ENCODE peak calls at places on chromosome 13, in eight cellular contexts. W, P, N, S, F, Z, M and U are unnamed samples.
A peak's percentile ranks its signal among the peaks of the same experiment; 100 is the strongest.

GRCh38 chr13:52371736-52372247 is 34.2 kb downstream of the THSD1 start:
- DNase-seq in F (no peak), Z (no peak), W (no peak), N (no peak), P (peak; percentile 89), S (peak; percentile 37), M (no peak), U (no peak)

GRCh38 chr13:107299717-107300116 is 731.8 kb upstream of the ARGLU1 start:
- DNase-seq in P (no peak), F (no peak), M (no peak), N (no peak), W (no peak), S (no peak), Z (no peak), U (no peak)

GRCh38 chr13:36356058-36356457 is 9.9 kb upstream of the SPART start:
- DNase-seq in N (no peak), S (no peak), F (no peak), P (no peak), Z (no peak), M (no peak), W (no peak), U (no peak)

GRCh38 chr13:44012910-44013309 is 133.2 kb downstream of the LACC1 start:
- DNase-seq in N (no peak), Z (no peak), P (peak; percentile 72), F (no peak), W (no peak), S (no peak), M (no peak), U (no peak)

GRCh38 chr13:33793726-33794125 is 24.2 kb upstream of the RFC3 start:
- DNase-seq in W (no peak), F (no peak), P (no peak), Z (no peak), M (no peak), S (no peak), N (no peak), U (no peak)

GRCh38 chr13:47126432-47126831 is 229.6 kb upstream of the HTR2A start:
- DNase-seq in F (no peak), Z (no peak), N (no peak), W (no peak), P (no peak), S (no peak), M (no peak), U (no peak)

GRCh38 chr13:41645313-41645712 is 188.0 kb downstream of the RGCC start:
- DNase-seq in Z (no peak), S (no peak), N (no peak), F (no peak), W (no peak), M (peak; percentile 54), P (peak; percentile 89), U (no peak)

GRCh38 chr13:41782086-41782485 is 178.8 kb downstream of the VWA8 start:
- DNase-seq in S (no peak), Z (no peak), W (no peak), N (no peak), P (no peak), F (no peak), M (no peak), U (no peak)

GRCh38 chr13:105240356-105240755 is 1295.1 kb downstream of the EFNB2 start:
- DNase-seq in S (no peak), P (no peak), F (no peak), W (no peak), Z (no peak), N (no peak), M (no peak), U (no peak)

GRCh38 chr13:40194204-40194806 is 472.1 kb downstream of the FOXO1 start:
- DNase-seq in Z (no peak), P (peak; percentile 20), S (no peak), F (no peak), M (no peak), N (no peak), W (no peak), U (no peak)
- H3K4me3 ChIP-seq in Z (no peak overlapping the region), P (no peak overlapping the region), S (no peak overlapping the region), F (no peak overlapping the region), M (no peak overlapping the region), N (no peak overlapping the region), W (no peak overlapping the region), U (no peak overlapping the region)

DNA sequence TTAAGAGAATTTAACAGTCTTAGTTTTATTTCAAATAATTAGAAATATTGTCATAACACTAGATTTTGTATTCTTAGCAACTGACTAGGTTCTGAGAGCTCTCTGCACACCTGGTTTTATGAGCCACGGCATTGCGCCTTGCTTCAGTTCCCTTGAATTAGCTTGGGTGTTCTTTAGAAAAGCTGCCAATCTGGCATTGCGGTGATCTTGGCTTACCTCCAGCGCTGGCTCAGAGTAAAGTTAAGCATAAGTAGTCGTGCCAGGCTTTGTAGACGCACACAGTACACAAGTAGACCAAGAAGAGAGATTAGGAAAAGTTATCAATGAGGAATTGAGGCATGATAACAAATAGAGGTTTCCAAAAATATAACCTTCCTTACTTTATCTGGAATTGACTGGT is 45.7 kb downstream of the TPP2 start:
- DNase-seq in F (no peak), M (peak; percentile 20), W (peak; percentile 23), P (peak; percentile 31), S (no peak), Z (peak; percentile 24), N (peak; percentile 75), U (no peak)
- H3K36me3 ChIP-seq in F (peaks cover 70% of the 10 kb centered on the region), M (no peaks in the 10 kb centered on the region), W (peaks cover 9% of the 10 kb centered on the region), P (peaks cover 6% of the 10 kb centered on the region), S (peaks cover 46% of the 10 kb centered on the region), Z (peaks cover 73% of the 10 kb centered on the region), N (no peaks in the 10 kb centered on the region), U (peaks cover 20% of the 10 kb centered on the region)

GRCh38 chr13:113485545-113485944 is 5.0 kb downstream of the DCUN1D2 start:
- DNase-seq in P (no peak), S (no peak), N (no peak), W (no peak), F (no peak), Z (no peak), M (no peak), U (no peak)
- H3K4me1 ChIP-seq in P (peaks cover 7% of the 10 kb centered on the region), S (peaks cover 14% of the 10 kb centered on the region), N (peaks cover 6% of the 10 kb centered on the region), W (peaks cover 7% of the 10 kb centered on the region), F (peaks cover 6% of the 10 kb centered on the region), Z (peaks cover 27% of the 10 kb centered on the region), M (no peaks in the 10 kb centered on the region), U (peaks cover 9% of the 10 kb centered on the region)

GRCh38 chr13:75418997-75419396 is 63.0 kb downstream of the TBC1D4 start:
- DNase-seq in P (no peak), W (no peak), M (no peak), Z (no peak), N (no peak), F (no peak), S (no peak), U (no peak)
- H3K4me3 ChIP-seq in P (no peak overlapping the region), W (no peak overlapping the region), M (no peak overlapping the region), Z (no peak overlapping the region), N (no peak overlapping the region), F (no peak overlapping the region), S (no peak overlapping the region), U (no peak overlapping the region)

DNA sequence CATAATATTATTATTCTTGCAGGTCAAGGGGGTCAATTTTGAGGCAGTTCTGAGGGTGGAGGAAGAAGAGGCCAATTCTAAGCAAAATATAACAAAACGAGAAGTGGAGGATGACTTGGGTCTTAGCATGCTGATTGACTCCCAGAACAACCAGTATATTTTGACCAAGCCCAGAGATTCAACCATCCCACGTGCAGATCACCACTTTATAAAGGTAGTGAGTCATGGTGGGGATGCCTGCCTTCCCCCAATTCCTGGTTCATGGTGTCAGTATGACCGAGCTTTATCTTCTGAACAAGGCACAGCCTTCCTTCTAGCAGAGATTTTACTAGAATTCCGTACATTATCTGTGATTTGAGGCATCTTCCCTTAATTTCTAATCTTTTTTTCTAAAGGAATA is 9.4 kb upstream of the DCUN1D2 start:
- DNase-seq in Z (no peak), P (peak; percentile 73), S (no peak), W (no peak), M (no peak), F (no peak), N (no peak), U (no peak)
- H3K36me3 ChIP-seq in Z (peaks cover 86% of the 10 kb centered on the region), P (peaks cover 43% of the 10 kb centered on the region), S (peaks cover 58% of the 10 kb centered on the region), W (peaks cover 19% of the 10 kb centered on the region), M (no peaks in the 10 kb centered on the region), F (peaks cover 97% of the 10 kb centered on the region), N (no peaks in the 10 kb centered on the region), U (peaks cover 10% of the 10 kb centered on the region)

DNA sequence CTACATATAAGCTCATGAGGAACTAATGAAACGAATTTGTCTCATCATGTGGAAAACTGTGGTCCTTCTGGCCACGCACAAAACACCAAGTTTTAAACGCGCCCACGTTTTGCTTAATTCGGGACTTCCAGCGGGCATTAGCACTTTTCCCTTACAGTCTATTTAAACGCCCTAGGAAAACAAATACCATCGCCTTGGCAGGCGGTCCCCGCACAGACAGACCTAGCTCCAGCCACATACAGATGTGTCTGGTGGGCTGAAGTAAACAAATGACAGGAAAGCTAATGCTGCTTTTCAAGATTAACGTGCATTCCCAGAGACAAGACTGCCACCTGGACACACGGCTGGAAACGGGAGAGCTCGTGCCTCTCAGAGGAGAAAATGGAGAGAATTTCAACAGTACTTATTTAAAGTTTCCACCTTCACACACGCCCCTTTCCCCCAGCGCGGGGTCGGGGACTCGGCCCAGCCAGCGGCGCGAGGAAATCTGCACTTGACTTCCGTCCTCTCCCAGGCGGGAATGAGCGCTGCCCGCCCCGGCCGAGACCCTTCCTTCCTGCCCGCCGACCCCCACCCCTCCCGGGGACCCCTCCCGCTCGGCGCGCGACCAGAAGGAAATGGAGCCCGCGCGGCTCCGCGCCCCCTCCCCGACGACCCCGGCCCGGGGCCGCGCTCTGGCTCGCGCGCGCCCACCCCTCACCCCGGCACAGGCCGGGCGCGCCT is 929 bp downstream of the USP12 start:
- DNase-seq in W (peak; percentile 50), S (peak; percentile 8), N (peak; percentile 49), M (peak; percentile 46), F (no peak), P (no peak), Z (peak; percentile 57), U (peak; percentile 16)
- H3K4me1 ChIP-seq in W (peaks cover 5% of the 10 kb centered on the region), S (peaks cover 36% of the 10 kb centered on the region), N (peaks cover 44% of the 10 kb centered on the region), M (no peaks in the 10 kb centered on the region), F (peaks cover 3% of the 10 kb centered on the region), P (peaks cover 7% of the 10 kb centered on the region), Z (peaks cover 31% of the 10 kb centered on the region), U (peaks cover 37% of the 10 kb centered on the region)